ENCODE peak calls at places on chromosomes 4 and X, in five cellular contexts. A is K562, F is endothelial cell of umbilical vein, P is DND-41, V is mammary epithelial cell. E is an unnamed sample.

GRCh38 chr4:15533817-15534216 is 64.1 kb downstream of the CC2D2A start:
- DNase-seq in V (no peak), F (no peak), A (no peak), P (no peak), E (no peak)

GRCh38 chrX:29858714-29859113 is 356.6 kb upstream of the MAGEB2 start:
- DNase-seq in P (no peak), F (no peak), A (no peak), V (peak; percentile 0), E (no peak)

GRCh38 chr4:59553063-59553738 is 1646.9 kb upstream of the ADGRL3 start:
- DNase-seq in A (no peak), V (peak; percentile 7), P (peak; percentile 31), F (peak; percentile 1), E (no peak)

GRCh38 chr4:64756016-64756415 is 346.8 kb upstream of the TECRL start:
- DNase-seq in F (peak; percentile 1), V (peak; percentile 74), A (no peak), P (no peak), E (peak; percentile 5)

GRCh38 chrX:54597728-54598127 is 67.7 kb downstream of the GNL3L start:
- DNase-seq in V (no peak), F (no peak), P (no peak), A (no peak), E (no peak)

GRCh38 chr4:123046096-123046495 is 123.7 kb upstream of the NUDT6 start:
- DNase-seq in F (no peak), P (no peak), A (no peak), V (no peak), E (no peak)

GRCh38 chr4:47612116-47613023 is 127.3 kb downstream of the ATP10D start:
- DNase-seq in V (peak; percentile 12), P (no peak), F (no peak), A (no peak), E (no peak)

GRCh38 chr4:19592391-19592790 is 659.3 kb upstream of the SLIT2 start:
- DNase-seq in F (no peak), P (no peak), V (no peak), A (no peak), E (no peak)

GRCh38 chrX:147900349-147900748 is 11.4 kb upstream of the FMR1 start:
- DNase-seq in V (no peak), P (no peak), A (no peak), F (no peak), E (no peak)

GRCh38 chr4:164956766-164957643 is 20.5 kb downstream of the TRIM61 start:
- DNase-seq in A (peak; percentile 17), F (peak; percentile 12), P (no peak), V (peak; percentile 69), E (no peak)

GRCh38 chrX:252421-253291 is 28.5 kb upstream of the PLCXD1 start:
- DNase-seq in P (no peak), V (no peak), A (no peak), F (peak; percentile 1), E (no peak)

GRCh38 chr4:147488551-147488950 is 7.7 kb downstream of the EDNRA start:
- DNase-seq in F (no peak), P (no peak), V (no peak), A (no peak), E (no peak)

GRCh38 chrX:136028383-136028984 is 43.2 kb downstream of the SLC9A6 start:
- DNase-seq in F (peak; percentile 67), P (no peak), V (peak; percentile 53), A (peak; percentile 13), E (peak; percentile 18)

GRCh38 chrX:154097003-154097596 is 417 bp downstream of the MECP2 start:
- DNase-seq in F (peak; percentile 71), A (peak; percentile 91), V (peak; percentile 40), P (peak; percentile 80), E (no peak)

GRCh38 chr4:103011378-103012025 is 8.0 kb downstream of the SLC9B1 start:
- DNase-seq in F (no peak), A (peak; percentile 8), V (peak; percentile 65), P (no peak), E (no peak)

GRCh38 chrX:110759785-110760184 is 35.8 kb downstream of the CHRDL1 start:
- DNase-seq in F (no peak), P (no peak), V (peak; percentile 4), A (no peak), E (no peak)

GRCh38 chr4:71186566-71187398 is 152.0 kb upstream of the SLC4A4 start:
- DNase-seq in F (peak; percentile 28), A (no peak), V (peak; percentile 20), P (peak; percentile 60), E (no peak)
- H3K27ac ChIP-seq in F (no peak overlapping the region), A (no peak overlapping the region), V (no peak overlapping the region), P (peak overlapping the region; percentile 40), E (peak overlapping the region; percentile 10)

GRCh38 chr4:74932832-74933561 is at the start of gene PARM1:
- DNase-seq in V (peak; percentile 61), F (peak; percentile 79), A (peak; percentile 55), P (no peak), E (no peak)

GRCh38 chr4:74934822-74935326 is 2.0 kb downstream of the PARM1 start:
- DNase-seq in V (no peak), P (no peak), F (no peak), A (no peak), E (no peak)

GRCh38 chr4:74932010-74932409 is 906 bp upstream of the PARM1 start:
- DNase-seq in V (no peak), F (no peak), P (no peak), A (no peak), E (no peak)

GRCh38 chr4:74934016-74934821 is 1.3 kb downstream of the PARM1 start:
- DNase-seq in V (peak; percentile 25), F (peak; percentile 42), A (no peak), P (no peak), E (no peak)

DNA sequence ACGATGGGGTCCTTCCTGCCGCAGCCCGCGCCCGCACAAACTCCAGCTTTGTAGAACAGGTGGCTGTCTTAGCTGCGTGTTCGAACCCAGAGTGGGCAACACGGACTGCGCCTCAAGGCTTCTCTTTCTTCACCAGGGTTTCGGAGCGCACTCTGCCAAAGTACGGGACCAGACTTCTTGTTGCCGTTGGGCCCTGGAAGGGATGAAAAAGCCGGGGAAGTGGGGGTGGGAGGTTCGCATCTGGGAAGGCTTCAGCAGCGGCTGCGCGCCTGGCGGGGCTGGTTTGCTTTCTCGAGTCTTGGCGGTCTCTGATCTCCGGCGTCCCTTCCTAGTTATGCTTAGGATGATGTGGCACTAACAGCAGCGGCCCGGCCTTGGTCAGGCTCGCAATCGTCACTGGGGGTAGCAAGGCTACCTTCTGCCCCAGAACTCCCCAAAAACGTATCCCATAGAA is 673 bp downstream of the PARM1 start:
- DNase-seq in F (peak; percentile 4), V (peak; percentile 19), P (no peak), A (no peak), E (no peak)
- TF ChIP-seq EZH2 in F (peak; percentile 77), V (no peak), P (no peak), A (no peak), E (no peak)

DNA sequence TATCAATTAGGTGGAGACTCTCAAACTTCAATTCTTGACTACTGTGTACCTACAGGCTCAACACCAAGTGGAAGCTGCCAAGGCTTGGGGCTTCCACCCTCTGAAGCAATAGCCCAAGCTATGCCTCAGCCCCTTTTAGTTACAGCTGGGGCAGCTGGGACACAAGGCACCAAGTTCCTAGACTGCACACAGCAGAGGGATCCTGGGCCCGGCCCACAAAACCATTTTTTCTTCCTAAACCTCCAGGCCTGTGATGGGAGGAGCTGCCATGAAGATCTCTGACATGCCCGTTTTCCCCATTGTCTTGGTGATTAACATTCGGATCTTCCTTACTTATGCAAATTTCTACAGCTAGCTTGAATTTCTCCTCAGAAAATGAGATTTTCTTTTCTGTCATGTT is 3.4 kb upstream of the UGDH start:
- DNase-seq in P (no peak), F (no peak), A (no peak), V (no peak), E (no peak)
- H3K27ac ChIP-seq in P (no peak overlapping the region), F (no peak overlapping the region), A (no peak overlapping the region), V (no peak overlapping the region), E (no peak overlapping the region)

DNA sequence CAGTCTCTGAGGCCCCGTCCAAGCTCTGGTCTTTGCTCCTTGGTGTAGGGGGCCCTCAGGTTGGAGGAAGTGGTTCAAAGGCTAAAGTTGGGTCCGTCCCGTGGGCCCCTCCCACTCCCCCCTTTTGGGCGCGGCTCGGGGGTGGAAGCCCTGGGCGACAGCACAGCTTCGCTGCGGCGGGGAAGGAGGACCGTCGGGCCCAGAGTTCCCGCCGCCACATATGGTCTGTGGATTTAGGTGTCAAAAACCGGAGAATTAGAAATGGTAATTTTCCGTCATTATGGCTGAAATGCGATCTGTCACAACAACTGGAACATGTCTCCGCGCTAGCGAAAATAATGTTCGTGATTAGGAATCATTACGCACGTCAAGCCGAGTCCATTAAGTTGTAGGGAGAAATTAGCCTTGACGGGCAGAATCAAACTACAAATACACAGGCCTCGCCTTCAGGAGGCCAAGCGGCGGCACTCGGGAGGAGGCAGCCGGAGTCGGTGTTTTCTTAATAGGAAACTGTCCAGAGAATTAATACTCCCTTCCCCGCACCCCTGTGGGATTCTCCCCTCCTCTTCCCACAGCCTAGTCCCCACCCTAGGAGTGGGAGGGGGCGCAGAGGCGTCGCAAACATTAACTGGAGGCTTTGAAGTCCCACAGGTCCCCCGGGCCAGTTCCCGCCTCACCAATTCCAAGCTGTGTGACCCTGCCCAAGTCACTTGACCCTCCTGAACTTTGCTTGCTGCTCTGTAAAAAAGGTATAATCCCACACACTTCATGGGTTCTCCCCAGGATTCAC is 15.0 kb downstream of the NKX3-2 start:
- DNase-seq in V (no peak), F (no peak), P (no peak), A (peak; percentile 6), E (no peak)
- TF ChIP-seq EZH2 in V (peak; percentile 51), F (no peak), P (no peak), A (no peak), E (no peak)

DNA sequence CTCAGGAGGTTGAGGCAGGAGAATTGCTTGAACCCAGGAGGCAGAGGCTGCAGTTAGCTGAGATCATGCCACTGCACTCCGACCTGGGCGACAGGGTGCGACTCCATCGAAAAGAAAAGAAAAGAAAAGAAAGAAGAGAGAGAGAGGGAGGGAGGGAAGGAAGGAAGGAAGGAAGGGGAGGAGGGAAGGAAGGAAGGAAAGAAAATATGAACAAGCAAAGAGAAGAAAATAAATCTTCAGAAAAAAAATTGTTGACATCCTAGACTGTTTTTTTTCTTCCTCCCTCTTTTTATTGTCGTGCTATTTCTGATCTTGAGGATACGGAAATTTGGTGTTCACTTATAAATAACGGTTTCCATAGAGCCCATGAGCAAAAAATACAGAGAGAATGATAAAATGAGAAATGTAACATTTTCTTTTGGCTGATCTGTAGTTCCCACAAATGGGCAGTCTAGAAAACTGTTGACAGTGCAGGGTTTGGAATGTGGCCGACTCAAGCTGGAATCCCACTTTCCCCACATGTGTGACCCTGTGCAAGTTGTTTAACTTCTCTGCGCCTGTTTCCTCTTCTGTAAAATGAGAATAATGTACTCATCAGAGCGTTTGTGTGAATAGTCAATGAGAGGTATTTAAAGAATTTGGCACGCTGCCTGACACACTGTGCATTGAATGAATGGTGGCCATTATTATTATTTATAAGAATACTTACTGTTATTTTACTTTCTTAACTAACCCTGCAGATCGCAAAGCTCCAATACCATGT is 19.4 kb downstream of the SORBS2 start:
- DNase-seq in F (peak; percentile 99), V (peak; percentile 85), P (no peak), A (no peak), E (no peak)
- H3K27ac ChIP-seq in F (peak overlapping the region; percentile 85), V (no peak overlapping the region), P (no peak overlapping the region), A (no peak overlapping the region), E (no peak overlapping the region)

E was measured in SK-N-MC.